ENCODE peak calls at places on chromosome X, in four cellular contexts. K is A549, P is HepG2, C is SK-N-SH. B is an unnamed sample.

GRCh38 chrX:12403474-12404082 is 265.3 kb downstream of the FRMPD4 start:
- DNase-seq in P (no peak), K (no peak), C (no peak), B (no peak)

GRCh38 chrX:13489451-13489850 is 80.0 kb upstream of the EGFL6 start:
- DNase-seq in K (no peak), C (no peak), P (no peak), B (no peak)

GRCh38 chrX:15143050-15143824 is 126.6 kb downstream of the ASB9 start:
- DNase-seq in C (peak), P (peak), K (peak), B (no peak)

GRCh38 chrX:118974088-118974907 is at the start of gene LONRF3:
- DNase-seq in P (peak), K (peak), C (peak), B (no peak)

GRCh38 chrX:15468036-15468435 is 25.1 kb downstream of the PIR start:
- DNase-seq in C (peak), K (no peak), P (no peak), B (no peak)

GRCh38 chrX:7891928-7892327 is 35.3 kb downstream of the PNPLA4 start:
- DNase-seq in P (peak), C (peak), K (no peak), B (no peak)

GRCh38 chrX:48978226-48978625 is 6.6 kb upstream of the KCND1 start:
- DNase-seq in P (no peak), C (no peak), K (no peak), B (no peak)

GRCh38 chrX:2594491-2594890 is 93.7 kb upstream of the DHRSX start:
- DNase-seq in C (no peak), P (no peak), K (no peak), B (no peak)

GRCh38 chrX:53247928-53248327 is 22.9 kb upstream of the KDM5C start:
- DNase-seq in C (no peak), P (no peak), K (no peak), B (no peak)

GRCh38 chrX:12197030-12197429 is 58.8 kb downstream of the FRMPD4 start:
- DNase-seq in P (no peak), C (no peak), K (no peak), B (no peak)

GRCh38 chrX:66914082-66914481 is 275.2 kb upstream of the EDA2R start:
- DNase-seq in P (peak), C (no peak), K (no peak), B (no peak)
- TF ChIP-seq PBX3 in P (no peak), C (no peak), K (no peak), B (no peak)

GRCh38 chrX:144717682-144718081 is 529.6 kb upstream of the SPANXN1 start:
- DNase-seq in P (no peak), K (no peak), C (no peak), B (no peak)

GRCh38 chrX:144722307-144722706 is 525.0 kb upstream of the SPANXN1 start:
- DNase-seq in P (no peak), C (no peak), K (no peak), B (no peak)
- TF ChIP-seq PBX3 in P (no peak), C (no peak), K (no peak), B (no peak)

GRCh38 chrX:140157143-140157542 is 191.8 kb upstream of the CXorf66 start:
- DNase-seq in K (no peak), P (no peak), C (no peak), B (no peak)

GRCh38 chrX:140163376-140164159 is 198.2 kb upstream of the CXorf66 start:
- DNase-seq in C (no peak), K (no peak), P (no peak), B (no peak)

DNA sequence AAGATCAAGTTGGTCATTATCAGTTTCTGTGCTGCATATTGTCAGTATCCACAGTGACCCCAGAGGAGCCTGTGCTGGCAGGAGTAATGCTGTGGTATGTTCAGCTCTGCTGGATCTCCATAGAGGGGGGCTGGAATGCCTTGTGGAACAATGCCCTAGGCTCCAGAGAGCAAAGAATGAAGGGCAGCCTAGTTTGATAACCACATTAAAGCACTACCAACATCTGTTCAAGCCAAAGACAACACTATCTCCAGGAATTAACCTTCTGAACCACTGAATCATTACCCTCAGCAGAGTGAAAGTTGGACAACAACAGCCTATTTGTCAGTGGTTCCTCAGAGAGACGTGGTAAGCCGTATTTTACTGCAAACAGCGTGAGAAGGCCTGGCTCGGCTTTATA is 192.3 kb upstream of the CXorf66 start:
- DNase-seq in P (no peak), K (no peak), C (no peak), B (no peak)
- TF ChIP-seq PBX3 in P (no peak), K (no peak), C (no peak), B (no peak)

GRCh38 chrX:74230094-74230493 is 73.9 kb upstream of the ZCCHC13 start:
- DNase-seq in K (no peak), P (no peak), C (no peak), B (no peak)

GRCh38 chrX:74238771-74239170 is 65.2 kb upstream of the ZCCHC13 start:
- DNase-seq in K (no peak), P (no peak), C (no peak), B (no peak)

GRCh38 chrX:74234829-74235228 is 69.2 kb upstream of the ZCCHC13 start:
- DNase-seq in P (no peak), K (no peak), C (no peak), B (no peak)

GRCh38 chrX:74231625-74232024 is 72.4 kb upstream of the ZCCHC13 start:
- DNase-seq in K (no peak), P (no peak), C (no peak), B (no peak)

DNA sequence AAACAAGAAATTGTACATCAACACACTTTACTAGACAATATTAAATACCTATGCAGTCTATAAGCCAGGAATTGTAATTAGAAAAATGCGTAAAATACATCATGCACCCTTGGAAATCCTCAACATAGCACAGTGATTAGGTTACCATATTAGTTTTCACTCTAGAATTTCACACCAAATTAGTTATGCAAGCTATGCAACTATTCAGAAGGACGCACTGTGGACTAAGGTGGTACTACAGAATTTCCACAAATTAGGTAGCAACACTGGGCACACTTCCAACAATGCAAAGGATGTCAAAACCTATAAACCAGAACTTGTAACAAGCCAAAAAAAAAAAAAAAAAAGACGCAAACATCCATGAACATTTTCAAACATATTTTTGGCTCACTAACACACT is 71.1 kb upstream of the ZCCHC13 start:
- DNase-seq in C (peak), K (no peak), P (peak), B (no peak)
- TF ChIP-seq PBX3 in C (no peak), K (no peak), P (no peak), B (no peak)